ENCODE peak calls at places on chromosomes 13 and 19, in ten cellular contexts. F is tibial artery; O is mucosa of descending colon; S is right cardiac atrium; Y is CD8-positive, alpha-beta T cell; R is HCT116; M is IMR-90; A is fibroblast of lung; Z is psoas muscle; U is aorta. J is an unnamed sample. For H3K4me1, the result is how much of the 10 kb centered on the place peaks cover.

GRCh38 chr13:44561352-44561751 is 14.8 kb downstream of the TSC22D1 start:
- DNase-seq in M (no peak), F (no peak), R (no peak), S (no peak), A (no peak), Y (no peak), Z (no peak), U (no peak), O (no peak), J (no peak)

GRCh38 chr13:19838726-19839342 is 24.6 kb downstream of the ZMYM5 start:
- DNase-seq in R (no peak), S (no peak), A (peak), M (peak), F (no peak), Z (no peak), Y (no peak), U (no peak), O (no peak), J (no peak)

GRCh38 chr19:16209266-16209665 is 11.6 kb downstream of the AP1M1 start:
- DNase-seq in O (no peak), Y (peak), A (no peak), F (no peak), U (no peak), M (no peak), S (no peak), R (no peak), Z (no peak), J (no peak)

GRCh38 chr13:75797719-75798118 is 161.6 kb downstream of the LMO7 start:
- DNase-seq in O (no peak), R (no peak), U (no peak), F (no peak), Y (no peak), Z (no peak), S (no peak), M (no peak), A (no peak), J (no peak)

GRCh38 chr13:21326155-21327030 is 132.7 kb downstream of the ZDHHC20 start:
- DNase-seq in M (peak), O (peak), F (no peak), Y (peak), U (no peak), A (peak), R (no peak), S (peak), Z (no peak), J (peak)

GRCh38 chr13:48446454-48446853 is 33.5 kb upstream of the LPAR6 start:
- DNase-seq in U (no peak), O (no peak), S (no peak), Z (no peak), Y (no peak), A (peak), R (no peak), F (no peak), M (peak), J (no peak)

GRCh38 chr13:76976929-76977328 is 15.0 kb upstream of the CLN5 start:
- DNase-seq in O (no peak), M (no peak), U (no peak), Z (no peak), R (no peak), Y (no peak), F (no peak), A (no peak), S (no peak), J (no peak)

GRCh38 chr19:13957107-13957506 is 4.8 kb downstream of the DCAF15 start:
- DNase-seq in A (no peak), S (no peak), R (no peak), U (no peak), Z (no peak), Y (no peak), F (no peak), O (no peak), M (no peak), J (no peak)

GRCh38 chr13:109918179-109918651 is 131.8 kb upstream of the IRS2 start:
- DNase-seq in F (peak), U (no peak), M (peak), A (no peak), R (no peak), S (peak), O (no peak), Z (peak), Y (no peak), J (no peak)

DNA sequence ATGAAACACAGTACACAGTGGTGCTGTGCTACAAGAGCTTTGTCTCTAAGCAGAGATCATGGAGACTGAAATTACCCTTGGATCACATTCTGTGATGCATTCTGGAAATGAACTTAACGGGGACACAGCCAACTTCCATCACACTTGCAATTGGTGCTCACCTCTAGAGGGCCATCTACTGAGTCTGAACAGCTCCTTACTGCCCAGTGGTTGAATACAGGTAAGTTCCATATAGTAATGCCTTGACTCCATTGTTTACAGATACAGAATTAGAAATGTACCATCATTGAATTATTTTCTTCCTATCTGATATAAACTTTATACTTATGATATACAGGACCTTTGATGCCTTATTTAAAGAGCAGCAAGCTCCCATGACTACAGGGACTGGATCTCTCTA is 686.4 kb downstream of the PCDH9 start:
- DNase-seq in Z (no peak), O (no peak), Y (no peak), F (no peak), A (no peak), M (no peak), R (peak), S (no peak), U (no peak), J (no peak)
- H3K4me1 ChIP-seq in Z (under half), O (under half), Y (under half), F (under half), A (under half), M (under half), R (under half), S (under half), U (under half), J (under half)

DNA sequence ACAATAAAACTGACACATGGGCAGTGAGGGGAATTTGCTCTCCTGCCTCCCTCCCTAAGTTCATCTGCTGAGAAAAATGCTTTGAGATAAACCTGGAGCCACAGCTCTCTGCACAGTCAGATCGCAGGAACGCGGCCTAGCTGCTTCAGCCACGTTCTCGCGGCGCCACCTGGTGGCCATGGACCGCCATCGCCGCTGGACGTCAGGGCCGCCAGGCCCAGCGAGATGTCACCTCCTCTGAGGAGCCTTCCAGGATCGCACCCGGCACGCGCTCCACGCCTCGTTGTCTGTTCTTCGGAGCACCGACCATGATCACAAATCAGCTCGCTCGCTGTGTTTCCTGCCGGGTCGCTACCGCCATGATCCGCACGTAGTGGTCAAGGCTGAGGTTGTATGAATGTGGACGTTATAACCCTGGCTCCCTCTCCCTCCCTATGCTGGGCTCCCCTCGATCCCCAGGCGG is 20.6 kb upstream of the USP29 start:
- DNase-seq in A (peak), U (peak), Y (peak), F (peak), S (peak), M (peak), R (peak), Z (peak), O (peak), J (peak)
- H3K4me3 ChIP-seq in A (no peak), U (no peak), Y (no peak), F (no peak), S (no peak), M (no peak), R (no peak), Z (no peak), O (no peak), J (no peak)

GRCh38 chr19:42355896-42356295 is 30.5 kb downstream of the MEGF8 start:
- DNase-seq in O (no peak), F (no peak), Y (no peak), S (no peak), R (no peak), M (no peak), U (no peak), Z (no peak), A (no peak), J (no peak)
- H3K4me1 ChIP-seq in O (under half), F (under half), Y (under half), S (under half), R (under half), M (under half), U (under half), Z (under half), A (under half), J (under half)

DNA sequence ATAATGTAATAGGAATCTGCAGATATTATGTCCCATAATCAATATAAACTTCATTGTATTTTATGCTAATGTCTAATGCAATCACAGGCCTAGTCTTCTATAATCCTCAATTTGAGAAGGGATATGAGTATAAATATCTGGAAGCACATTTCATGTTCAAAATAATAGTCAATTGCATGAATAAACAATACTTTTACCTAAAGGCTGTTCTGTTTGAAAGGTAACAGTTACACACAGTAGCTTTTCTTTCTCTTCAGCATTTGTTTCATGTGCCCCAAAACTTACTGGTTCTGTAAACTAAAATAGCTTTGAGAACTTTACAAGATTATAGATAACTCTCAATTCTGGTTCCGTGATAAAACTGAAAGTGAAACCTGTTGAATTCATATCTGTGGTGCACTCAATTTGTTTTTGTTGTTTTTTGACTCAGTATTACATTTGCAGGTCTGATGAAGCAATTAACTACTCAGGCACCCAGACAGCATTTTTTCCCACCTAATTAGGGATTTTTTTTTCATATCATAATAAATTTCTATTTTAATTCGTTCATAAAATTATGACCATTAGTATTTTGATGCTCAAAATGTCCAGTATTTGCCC is 1193.8 kb downstream of the SLITRK1 start:
- DNase-seq in F (no peak), U (no peak), Z (no peak), Y (no peak), A (peak), O (no peak), S (no peak), M (peak), R (no peak), J (no peak)
- H3K4me3 ChIP-seq in F (peak), U (no peak), Z (peak), Y (peak), A (peak), O (no peak), S (peak), M (peak), R (peak), J (peak)

GRCh38 chr19:36805364-36805763 is 32.8 kb upstream of the ZNF850 start:
- DNase-seq in M (no peak), Y (no peak), A (no peak), O (no peak), F (no peak), S (no peak), Z (no peak), U (no peak), R (no peak), J (no peak)
- H3K4me1 ChIP-seq in M (under half), Y (under half), A (under half), O (under half), F (under half), S (under half), Z (under half), U (under half), R (under half), J (under half)

GRCh38 chr13:113666951-113667701 is at the start of gene GRK1:
- DNase-seq in O (no peak), R (no peak), M (no peak), U (peak), F (peak), Z (no peak), Y (peak), A (no peak), S (no peak), J (peak)

GRCh38 chr13:113663934-113664333 is 3.1 kb upstream of the GRK1 start:
- DNase-seq in U (peak), R (no peak), O (peak), M (no peak), S (no peak), Z (no peak), Y (peak), A (peak), F (no peak), J (peak)

GRCh38 chr13:113665582-113666323 is 1.3 kb upstream of the GRK1 start:
- DNase-seq in M (no peak), F (peak), A (no peak), O (no peak), Z (no peak), Y (peak), R (no peak), U (peak), S (no peak), J (peak)

GRCh38 chr13:113666324-113666660 is 727 bp upstream of the GRK1 start:
- DNase-seq in S (no peak), Y (peak), A (no peak), U (peak), R (no peak), Z (no peak), M (no peak), F (no peak), O (no peak), J (peak)

GRCh38 chr13:113664751-113665581 is 2.1 kb upstream of the GRK1 start:
- DNase-seq in Z (no peak), U (peak), Y (peak), M (no peak), S (no peak), F (peak), R (no peak), O (peak), A (no peak), J (peak)
- H3K4me3 ChIP-seq in Z (no peak), U (no peak), Y (no peak), M (no peak), S (no peak), F (no peak), R (no peak), O (no peak), A (no peak), J (no peak)

GRCh38 chr19:34325181-34325580 is 39.8 kb upstream of the GPI start:
- DNase-seq in Z (no peak), Y (no peak), M (no peak), O (no peak), U (no peak), A (no peak), S (no peak), F (no peak), R (no peak), J (no peak)

GRCh38 chr19:34327851-34328250 is 37.1 kb upstream of the GPI start:
- DNase-seq in A (no peak), U (no peak), S (peak), Z (no peak), M (no peak), R (no peak), O (no peak), F (no peak), Y (no peak), J (no peak)

GRCh38 chr19:34323433-34324204 is 41.4 kb upstream of the GPI start:
- DNase-seq in F (no peak), M (no peak), A (no peak), Z (no peak), O (no peak), R (no peak), Y (no peak), S (no peak), U (no peak), J (peak)

GRCh38 chr19:34324320-34324719 is 40.7 kb upstream of the GPI start:
- DNase-seq in A (no peak), U (no peak), S (no peak), R (no peak), O (no peak), Z (no peak), F (no peak), Y (no peak), M (no peak), J (peak)

GRCh38 chr19:34325961-34326360 is 39.0 kb upstream of the GPI start:
- DNase-seq in U (no peak), O (no peak), S (no peak), Y (no peak), M (peak), R (no peak), F (no peak), Z (no peak), A (peak), J (no peak)
- H3K4me1 ChIP-seq in U (under half), O (under half), S (under half), Y (under half), M (under half), R (under half), F (under half), Z (under half), A (under half), J (under half)

J was measured in sigmoid colon.